ENCODE peak calls at places on chromosomes 3 and 15, in four cellular contexts. One of them, this sample, is unnamed.

GRCh38 chr3:74066456-74066855 is 441.7 kb upstream of the PDZRN3 start:
- DNase-seq in astrocyte: no peak
- DNase-seq in A549: no peak
- DNase-seq in heart right ventricle: no peak
- DNase-seq in this sample: no peak

GRCh38 chr3:65758871-65759598 is 279.7 kb downstream of the MAGI1 start:
- DNase-seq in astrocyte: no peak
- DNase-seq in A549: no peak
- DNase-seq in heart right ventricle: no peak
- DNase-seq in this sample: no peak

GRCh38 chr15:41105348-41106334 is 10.4 kb downstream of the INO80 start:
- DNase-seq in astrocyte: no peak
- DNase-seq in A549: no peak
- DNase-seq in heart right ventricle: no peak
- DNase-seq in this sample: no peak

GRCh38 chr3:177427096-177427495 is 229.8 kb upstream of the TBL1XR1 start:
- DNase-seq in astrocyte: no peak
- DNase-seq in A549: no peak
- DNase-seq in heart right ventricle: no peak
- DNase-seq in this sample: no peak

GRCh38 chr3:180980612-180981011 is 8.9 kb downstream of the DNAJC19 start:
- DNase-seq in astrocyte: peak; percentile 30
- DNase-seq in A549: no peak
- DNase-seq in heart right ventricle: no peak
- DNase-seq in this sample: no peak

GRCh38 chr3:57060089-57060829 is at the start of gene SPATA12:
- DNase-seq in astrocyte: peak; percentile 91
- DNase-seq in A549: peak; percentile 98
- DNase-seq in heart right ventricle: peak; percentile 31
- DNase-seq in this sample: no peak

GRCh38 chr3:159322322-159322939 is 520.6 kb downstream of the MFSD1 start:
- DNase-seq in astrocyte: no peak
- DNase-seq in A549: peak; percentile 44
- DNase-seq in heart right ventricle: peak; percentile 40
- DNase-seq in this sample: no peak

GRCh38 chr15:64535460-64536243 is 75.3 kb downstream of the ZNF609 start:
- DNase-seq in astrocyte: no peak
- DNase-seq in A549: no peak
- DNase-seq in heart right ventricle: no peak
- DNase-seq in this sample: no peak

GRCh38 chr15:82297546-82297945 is 34.9 kb downstream of the SAXO2 start:
- DNase-seq in astrocyte: no peak
- DNase-seq in A549: no peak
- DNase-seq in heart right ventricle: no peak
- DNase-seq in this sample: no peak

GRCh38 chr3:127286571-127287140 is 1.2 kb downstream of the PRR20G start:
- DNase-seq in astrocyte: no peak
- DNase-seq in A549: no peak
- DNase-seq in heart right ventricle: no peak
- DNase-seq in this sample: no peak

GRCh38 chr3:148372476-148372875 is 325.2 kb upstream of the AGTR1 start:
- DNase-seq in astrocyte: peak; percentile 1
- DNase-seq in A549: no peak
- DNase-seq in heart right ventricle: no peak
- DNase-seq in this sample: no peak

GRCh38 chr3:190722181-190722905 is 140.2 kb downstream of the GMNC start:
- DNase-seq in astrocyte: peak; percentile 25
- DNase-seq in A549: no peak
- DNase-seq in heart right ventricle: no peak
- DNase-seq in this sample: no peak

GRCh38 chr3:124837730-124838186 is 49.4 kb downstream of the ITGB5 start:
- DNase-seq in astrocyte: peak; percentile 81
- DNase-seq in A549: peak; percentile 91
- DNase-seq in heart right ventricle: peak; percentile 67
- DNase-seq in this sample: no peak

GRCh38 chr3:197465996-197466549 is 89.7 kb downstream of the BDH1 start:
- DNase-seq in astrocyte: peak; percentile 85
- DNase-seq in A549: no peak
- DNase-seq in heart right ventricle: no peak
- DNase-seq in this sample: no peak

GRCh38 chr3:82100378-82100777 is 338.9 kb upstream of the GBE1 start:
- DNase-seq in astrocyte: peak; percentile 77
- DNase-seq in A549: no peak
- DNase-seq in heart right ventricle: no peak
- DNase-seq in this sample: no peak

GRCh38 chr3:181316481-181316880 is 326.9 kb upstream of the DNAJC19 start:
- DNase-seq in astrocyte: peak; percentile 23
- DNase-seq in A549: no peak
- DNase-seq in heart right ventricle: no peak
- DNase-seq in this sample: no peak

GRCh38 chr3:193439423-193439822 is 60.9 kb upstream of the ATP13A5 start:
- DNase-seq in astrocyte: no peak
- DNase-seq in A549: no peak
- DNase-seq in heart right ventricle: no peak
- DNase-seq in this sample: no peak

GRCh38 chr15:66882251-66883020 is 180.4 kb downstream of the SMAD6 start:
- DNase-seq in astrocyte: peak; percentile 65
- DNase-seq in A549: peak; percentile 36
- DNase-seq in heart right ventricle: peak; percentile 31
- DNase-seq in this sample: no peak

GRCh38 chr3:48243886-48244285 is 3.0 kb downstream of the ZNF589 start:
- DNase-seq in astrocyte: no peak
- DNase-seq in A549: no peak
- DNase-seq in heart right ventricle: no peak
- DNase-seq in this sample: no peak

GRCh38 chr3:88713233-88713691 is 394.2 kb upstream of the EPHA3 start:
- DNase-seq in astrocyte: peak; percentile 90
- DNase-seq in A549: no peak
- DNase-seq in heart right ventricle: no peak
- DNase-seq in this sample: no peak

GRCh38 chr15:99966815-99967214 is 233.6 kb upstream of the LYSMD4 start:
- DNase-seq in astrocyte: no peak
- DNase-seq in A549: no peak
- DNase-seq in heart right ventricle: no peak
- DNase-seq in this sample: no peak

GRCh38 chr15:70289191-70289955 is 191.7 kb upstream of the TLE3 start:
- DNase-seq in astrocyte: peak; percentile 81
- DNase-seq in A549: no peak
- DNase-seq in heart right ventricle: no peak
- DNase-seq in this sample: no peak

GRCh38 chr3:68206524-68207117 is 552.2 kb upstream of the SUCLG2 start:
- DNase-seq in astrocyte: no peak
- DNase-seq in A549: no peak
- DNase-seq in heart right ventricle: no peak
- DNase-seq in this sample: no peak

GRCh38 chr3:108311797-108312196 is 15.4 kb downstream of the HHLA2 start:
- DNase-seq in astrocyte: no peak
- DNase-seq in A549: no peak
- DNase-seq in heart right ventricle: no peak
- DNase-seq in this sample: no peak

GRCh38 chr15:99439524-99439835 is 126.3 kb upstream of the MEF2A start:
- DNase-seq in astrocyte: no peak
- DNase-seq in A549: no peak
- DNase-seq in heart right ventricle: no peak
- DNase-seq in this sample: no peak

GRCh38 chr3:108552267-108553159 is 36.7 kb downstream of the CIP2A start:
- DNase-seq in astrocyte: peak; percentile 23
- DNase-seq in A549: peak; percentile 9
- DNase-seq in heart right ventricle: no peak
- DNase-seq in this sample: no peak

GRCh38 chr3:69718832-69719231 is 20.4 kb upstream of the MITF start:
- DNase-seq in astrocyte: no peak
- DNase-seq in A549: no peak
- DNase-seq in heart right ventricle: no peak
- DNase-seq in this sample: no peak

GRCh38 chr15:79572691-79573340 is 140.7 kb downstream of the MINAR1 start:
- DNase-seq in astrocyte: no peak
- DNase-seq in A549: no peak
- DNase-seq in heart right ventricle: no peak
- DNase-seq in this sample: no peak

GRCh38 chr3:84547971-84548970 is 410.5 kb upstream of the CADM2 start:
- DNase-seq in astrocyte: no peak
- DNase-seq in A549: peak; percentile 14
- DNase-seq in heart right ventricle: no peak
- DNase-seq in this sample: no peak

GRCh38 chr3:11056531-11057050 is 64.0 kb downstream of the SLC6A1 start:
- DNase-seq in astrocyte: no peak
- DNase-seq in A549: no peak
- DNase-seq in heart right ventricle: no peak
- DNase-seq in this sample: no peak

GRCh38 chr3:120473896-120474675 is 23.3 kb upstream of the FSTL1 start:
- DNase-seq in astrocyte: peak; percentile 82
- DNase-seq in A549: no peak
- DNase-seq in heart right ventricle: no peak
- DNase-seq in this sample: no peak

GRCh38 chr15:41207687-41208448 is 22.7 kb downstream of the EXD1 start:
- DNase-seq in astrocyte: peak; percentile 61
- DNase-seq in A549: no peak
- DNase-seq in heart right ventricle: no peak
- DNase-seq in this sample: no peak

GRCh38 chr3:119781330-119782198 is at the start of gene NR1I2:
- DNase-seq in astrocyte: no peak
- DNase-seq in A549: no peak
- DNase-seq in heart right ventricle: no peak
- DNase-seq in this sample: no peak

DNA sequence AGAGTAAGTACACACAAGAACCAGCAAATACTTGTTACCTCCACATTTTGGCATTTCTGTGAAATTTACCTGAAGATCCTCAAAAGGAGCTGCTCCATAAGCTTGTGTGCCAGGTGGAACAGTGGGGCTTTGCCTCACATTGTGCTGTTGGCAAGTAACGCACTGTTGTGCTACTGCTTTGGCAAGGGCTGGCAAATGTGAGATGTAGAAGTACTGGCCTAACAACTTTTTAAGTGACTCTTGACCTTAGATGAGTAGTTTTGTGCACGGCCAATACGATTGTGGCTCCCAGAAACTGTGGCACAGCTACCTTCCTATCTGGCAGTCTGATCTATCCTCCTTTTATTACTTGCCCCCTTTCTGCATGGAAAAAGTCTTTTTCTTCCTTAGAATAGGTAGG is 337.0 kb downstream of the KCNH8 start:
- DNase-seq in astrocyte: no peak
- DNase-seq in A549: no peak
- DNase-seq in heart right ventricle: no peak
- DNase-seq in this sample: no peak
- H3K4me3 ChIP-seq in astrocyte: no peak overlapping the region
- H3K4me3 ChIP-seq in A549: no peak overlapping the region
- H3K4me3 ChIP-seq in heart right ventricle: no peak overlapping the region
- H3K4me3 ChIP-seq in this sample: no peak overlapping the region

GRCh38 chr3:141491929-141492328 is 5.1 kb downstream of the RASA2 start:
- DNase-seq in astrocyte: no peak
- DNase-seq in A549: no peak
- DNase-seq in heart right ventricle: no peak
- DNase-seq in this sample: no peak
- H3K4me3 ChIP-seq in astrocyte: no peak overlapping the region
- H3K4me3 ChIP-seq in A549: no peak overlapping the region
- H3K4me3 ChIP-seq in heart right ventricle: no peak overlapping the region
- H3K4me3 ChIP-seq in this sample: no peak overlapping the region

GRCh38 chr3:115255197-115255585 is 108.1 kb upstream of the ZBTB20 start:
- DNase-seq in astrocyte: no peak
- DNase-seq in A549: no peak
- DNase-seq in heart right ventricle: no peak
- DNase-seq in this sample: no peak
- H3K4me3 ChIP-seq in astrocyte: no peak overlapping the region
- H3K4me3 ChIP-seq in A549: no peak overlapping the region
- H3K4me3 ChIP-seq in heart right ventricle: no peak overlapping the region
- H3K4me3 ChIP-seq in this sample: no peak overlapping the region

GRCh38 chr15:88303455-88303854 is 46.9 kb upstream of the NTRK3 start:
- DNase-seq in astrocyte: no peak
- DNase-seq in A549: no peak
- DNase-seq in heart right ventricle: no peak
- DNase-seq in this sample: no peak
- H3K4me3 ChIP-seq in astrocyte: no peak overlapping the region
- H3K4me3 ChIP-seq in A549: no peak overlapping the region
- H3K4me3 ChIP-seq in heart right ventricle: no peak overlapping the region
- H3K4me3 ChIP-seq in this sample: no peak overlapping the region

DNA sequence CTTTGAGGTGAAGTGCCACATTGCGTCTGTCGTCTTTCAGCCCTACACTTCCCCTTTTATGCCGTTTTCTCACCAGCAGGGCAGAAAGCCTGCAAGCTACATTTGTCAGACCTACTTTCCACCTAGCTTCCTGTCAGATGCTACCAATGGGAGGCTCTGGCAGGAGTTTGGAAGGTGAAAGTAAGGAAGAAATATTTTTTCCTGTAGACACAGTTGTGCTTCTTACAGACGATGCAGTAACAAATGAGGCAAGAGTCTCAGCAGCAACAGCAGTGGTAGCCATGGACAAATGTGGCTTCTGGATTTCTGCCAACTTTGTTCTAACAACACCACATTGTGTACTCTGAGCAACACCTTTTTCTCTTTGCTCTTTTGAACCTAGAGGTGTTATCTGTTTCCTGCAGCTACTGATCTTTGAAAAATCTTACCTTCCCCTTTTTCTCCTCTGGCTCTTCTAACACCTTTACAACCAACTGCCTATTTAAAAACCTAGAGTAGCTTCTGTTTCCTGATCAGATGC is 70.6 kb upstream of the STT3B start:
- DNase-seq in astrocyte: no peak
- DNase-seq in A549: no peak
- DNase-seq in heart right ventricle: no peak
- DNase-seq in this sample: peak; percentile 2
- H3K4me3 ChIP-seq in astrocyte: no peak overlapping the region
- H3K4me3 ChIP-seq in A549: no peak overlapping the region
- H3K4me3 ChIP-seq in heart right ventricle: no peak overlapping the region
- H3K4me3 ChIP-seq in this sample: peak overlapping the region; percentile 0

GRCh38 chr3:107062787-107063186 is 314.5 kb upstream of the CCDC54 start:
- DNase-seq in astrocyte: no peak
- DNase-seq in A549: no peak
- DNase-seq in heart right ventricle: no peak
- DNase-seq in this sample: no peak

GRCh38 chr3:107063351-107063750 is 313.9 kb upstream of the CCDC54 start:
- DNase-seq in astrocyte: peak; percentile 65
- DNase-seq in A549: no peak
- DNase-seq in heart right ventricle: no peak
- DNase-seq in this sample: no peak

GRCh38 chr3:107067421-107067820 is 309.8 kb upstream of the CCDC54 start:
- DNase-seq in astrocyte: no peak
- DNase-seq in A549: no peak
- DNase-seq in heart right ventricle: no peak
- DNase-seq in this sample: no peak

GRCh38 chr3:107064445-107065060 is 312.7 kb upstream of the CCDC54 start:
- DNase-seq in astrocyte: peak; percentile 61
- DNase-seq in A549: peak; percentile 62
- DNase-seq in heart right ventricle: no peak
- DNase-seq in this sample: peak; percentile 23

GRCh38 chr3:107065094-107065861 is 312.0 kb upstream of the CCDC54 start:
- DNase-seq in astrocyte: no peak
- DNase-seq in A549: no peak
- DNase-seq in heart right ventricle: no peak
- DNase-seq in this sample: peak; percentile 0
- H3K4me3 ChIP-seq in astrocyte: no peak overlapping the region
- H3K4me3 ChIP-seq in A549: no peak overlapping the region
- H3K4me3 ChIP-seq in heart right ventricle: no peak overlapping the region
- H3K4me3 ChIP-seq in this sample: no peak overlapping the region

GRCh38 chr15:78034495-78035191 is 42.9 kb downstream of the TBC1D2B start:
- DNase-seq in astrocyte: no peak
- DNase-seq in A549: no peak
- DNase-seq in heart right ventricle: no peak
- DNase-seq in this sample: peak; percentile 69
- H3K4me3 ChIP-seq in astrocyte: no peak overlapping the region
- H3K4me3 ChIP-seq in A549: no peak overlapping the region
- H3K4me3 ChIP-seq in heart right ventricle: no peak overlapping the region
- H3K4me3 ChIP-seq in this sample: peak overlapping the region; percentile 26